ENCODE peak calls at places on chromosomes 6 and 20, in five cellular contexts. R, Z, Y, A and H are unnamed samples.

GRCh38 chr20:64112691-64113443 is 5.5 kb upstream of the NPBWR2 start:
- DNase-seq in Y (no peak), A (no peak), Z (no peak), R (no peak), H (no peak)

GRCh38 chr6:11711644-11711993 is 67.0 kb downstream of the ADTRP start:
- DNase-seq in R (peak), A (no peak), Y (no peak), Z (no peak), H (no peak)

GRCh38 chr6:161198781-161199505 is 74.9 kb downstream of the AGPAT4 start:
- DNase-seq in A (no peak), Z (no peak), Y (no peak), R (no peak), H (no peak)

GRCh38 chr6:29797120-29797519 is 30.5 kb upstream of the HLA-G start:
- DNase-seq in R (no peak), Z (no peak), Y (peak), A (no peak), H (peak)

GRCh38 chr6:32154514-32155161 is 697 bp downstream of the PPT2 start:
- DNase-seq in R (peak), Z (peak), A (peak), Y (no peak), H (peak)

GRCh38 chr20:6108330-6108729 is 14.5 kb downstream of the FERMT1 start:
- DNase-seq in A (no peak), Y (no peak), R (no peak), Z (no peak), H (no peak)

GRCh38 chr6:70884074-70884983 is 72.5 kb downstream of the B3GAT2 start:
- DNase-seq in R (peak), Z (peak), A (peak), Y (peak), H (peak)

GRCh38 chr6:165893431-165893830 is 230.4 kb upstream of the PDE10A start:
- DNase-seq in A (no peak), Y (no peak), Z (no peak), R (no peak), H (no peak)

GRCh38 chr6:135189344-135189743 is 8.2 kb downstream of the MYB start:
- DNase-seq in R (no peak), A (no peak), Y (no peak), Z (no peak), H (no peak)

GRCh38 chr6:44780161-44780560 is 392.7 kb downstream of the CDC5L start:
- DNase-seq in A (no peak), R (no peak), Z (no peak), Y (no peak), H (no peak)

GRCh38 chr6:37636801-37637561 is 60.7 kb downstream of the MDGA1 start:
- DNase-seq in Y (no peak), R (no peak), A (no peak), Z (no peak), H (no peak)

GRCh38 chr6:33632603-33633039 is 11.5 kb downstream of the ITPR3 start:
- DNase-seq in A (peak), Z (no peak), Y (no peak), R (peak), H (peak)

GRCh38 chr6:53282741-53283140 is 66.0 kb downstream of the ELOVL5 start:
- DNase-seq in Y (no peak), Z (peak), A (no peak), R (no peak), H (peak)

GRCh38 chr20:32006841-32007786 is 3.1 kb upstream of the CCM2L start:
- DNase-seq in Z (peak), R (no peak), Y (no peak), A (no peak), H (peak)

GRCh38 chr6:38824243-38824894 is 109.3 kb downstream of the DNAH8 start:
- DNase-seq in Y (no peak), Z (no peak), R (no peak), A (no peak), H (no peak)

GRCh38 chr6:128704601-128705000 is 178.3 kb upstream of the LAMA2 start:
- DNase-seq in R (no peak), Y (no peak), Z (no peak), A (no peak), H (no peak)

GRCh38 chr6:71333700-71334099 is 45.1 kb downstream of the OGFRL1 start:
- DNase-seq in Y (peak), A (no peak), R (no peak), Z (peak), H (peak)

GRCh38 chr20:44006578-44006977 is 91.9 kb downstream of the TOX2 start:
- DNase-seq in Y (no peak), A (no peak), R (no peak), Z (no peak), H (no peak)

GRCh38 chr6:155882527-155883333 is 427.1 kb upstream of the NOX3 start:
- DNase-seq in A (no peak), Y (no peak), R (no peak), Z (peak), H (peak)

GRCh38 chr20:19022791-19023448 is 189.5 kb upstream of the SLC24A3 start:
- DNase-seq in Z (no peak), R (no peak), A (no peak), Y (no peak), H (no peak)

GRCh38 chr20:7113577-7114466 is 346.3 kb downstream of the BMP2 start:
- DNase-seq in Y (no peak), R (no peak), Z (peak), A (no peak), H (peak)

GRCh38 chr6:4402477-4402976 is 267.2 kb upstream of the ECI2 start:
- DNase-seq in Y (peak), R (no peak), A (no peak), Z (peak), H (peak)

GRCh38 chr6:25046942-25047341 is 111.2 kb upstream of the RIPOR2 start:
- DNase-seq in Y (no peak), R (no peak), Z (no peak), A (no peak), H (no peak)

GRCh38 chr20:53216856-53217576 is 244.9 kb downstream of the TSHZ2 start:
- DNase-seq in R (peak), Y (no peak), Z (peak), A (peak), H (peak)

GRCh38 chr6:88666906-88667305 is 296.5 kb downstream of the RNGTT start:
- DNase-seq in Z (no peak), Y (no peak), R (no peak), A (no peak), H (no peak)

GRCh38 chr20:24158271-24158670 is 169.7 kb upstream of the GGTLC1 start:
- DNase-seq in R (no peak), Z (no peak), Y (no peak), A (no peak), H (no peak)

GRCh38 chr20:17767624-17768023 is 67.9 kb downstream of the BANF2 start:
- DNase-seq in R (no peak), A (no peak), Z (no peak), Y (no peak), H (no peak)

GRCh38 chr6:115681978-115682775 is 378.5 kb downstream of the FRK start:
- DNase-seq in Y (no peak), A (no peak), Z (no peak), R (no peak), H (no peak)

GRCh38 chr6:11772109-11772830 is 6.3 kb downstream of the ADTRP start:
- DNase-seq in Y (peak), Z (peak), A (no peak), R (no peak), H (peak)

GRCh38 chr20:54848262-54848661 is 372.9 kb downstream of the DOK5 start:
- DNase-seq in Z (no peak), R (no peak), Y (no peak), A (no peak), H (no peak)

GRCh38 chr6:1972961-1973360 is 272.4 kb downstream of the GMDS start:
- DNase-seq in Y (no peak), R (no peak), A (no peak), Z (no peak), H (no peak)

GRCh38 chr6:162244031-162244430 is 483.5 kb downstream of the PRKN start:
- DNase-seq in Z (no peak), Y (no peak), R (no peak), A (no peak), H (no peak)

GRCh38 chr6:122347251-122347650 is 52.2 kb upstream of the HSF2 start:
- DNase-seq in Z (no peak), R (no peak), A (no peak), Y (no peak), H (no peak)

GRCh38 chr6:146389740-146390139 is 153.9 kb upstream of the RAB32 start:
- DNase-seq in Z (no peak), Y (no peak), A (no peak), R (no peak), H (no peak)

GRCh38 chr20:32004963-32005362 is 5.3 kb upstream of the CCM2L start:
- DNase-seq in R (no peak), Y (no peak), Z (no peak), A (no peak), H (peak)